ENCODE peak calls at places on chromosomes 7 and 10, in ten cellular contexts. Q, T, Y, F, D, L, H, E, C and N are unnamed samples. For H3K27me3, the result is how much of the 10 kb centered on the place peaks cover.

GRCh38 chr7:47266799-47267198 is 315.1 kb downstream of the TNS3 start:
- DNase-seq in Q (no peak), T (peak), Y (no peak), F (no peak), D (peak), L (peak), H (no peak), E (peak), C (no peak), N (no peak)

GRCh38 chr10:98790817-98791216 is 344.1 kb upstream of the HPS1 start:
- DNase-seq in Q (no peak), T (no peak), Y (no peak), F (no peak), D (peak), L (no peak), H (no peak), E (peak), C (no peak), N (no peak)

GRCh38 chr7:133822001-133822641 is 305.0 kb upstream of the LRGUK start:
- DNase-seq in Q (no peak), T (no peak), Y (no peak), F (no peak), D (no peak), L (no peak), H (no peak), E (no peak), C (no peak), N (no peak)

GRCh38 chr7:44162179-44162578 is 21.0 kb upstream of the MYL7 start:
- DNase-seq in Q (peak), T (no peak), Y (no peak), F (no peak), D (no peak), L (no peak), H (no peak), E (no peak), C (no peak), N (no peak)

GRCh38 chr7:113904521-113904920 is 14.3 kb downstream of the PPP1R3A start:
- DNase-seq in Q (no peak), T (no peak), Y (no peak), F (no peak), D (no peak), L (no peak), H (no peak), E (no peak), C (no peak), N (no peak)

GRCh38 chr10:116978906-116979305 is 26.1 kb downstream of the SHTN1 start:
- DNase-seq in Q (no peak), T (no peak), Y (no peak), F (no peak), D (no peak), L (no peak), H (no peak), E (no peak), C (no peak), N (no peak)

GRCh38 chr7:106566174-106566573 is 94.8 kb downstream of the CCDC71L start:
- DNase-seq in Q (no peak), T (no peak), Y (no peak), F (no peak), D (no peak), L (no peak), H (no peak), E (no peak), C (no peak), N (no peak)

GRCh38 chr7:30163231-30163894 is 28.6 kb downstream of the MTURN start:
- DNase-seq in Q (no peak), T (no peak), Y (no peak), F (no peak), D (no peak), L (no peak), H (peak), E (no peak), C (no peak), N (no peak)

GRCh38 chr10:30282226-30282625 is 66.9 kb downstream of the MTPAP start:
- DNase-seq in Q (no peak), T (no peak), Y (no peak), F (no peak), D (no peak), L (no peak), H (no peak), E (no peak), C (no peak), N (no peak)

GRCh38 chr7:28477041-28477442 is 64.7 kb downstream of the CREB5 start:
- DNase-seq in Q (no peak), T (no peak), Y (no peak), F (no peak), D (no peak), L (no peak), H (no peak), E (no peak), C (no peak), N (no peak)

GRCh38 chr7:57404967-57405421 is 45.0 kb upstream of the ZNF716 start:
- DNase-seq in Q (no peak), T (no peak), Y (no peak), F (no peak), D (no peak), L (no peak), H (no peak), E (peak), C (no peak), N (no peak)

GRCh38 chr10:133151528-133151927 is 8.5 kb upstream of the KNDC1 start:
- DNase-seq in Q (no peak), T (no peak), Y (peak), F (no peak), D (no peak), L (no peak), H (no peak), E (no peak), C (no peak), N (no peak)

GRCh38 chr10:12780634-12781601 is 220.6 kb downstream of the CCDC3 start:
- DNase-seq in Q (no peak), T (no peak), Y (no peak), F (no peak), D (peak), L (no peak), H (peak), E (no peak), C (no peak), N (peak)

GRCh38 chr7:47244692-47245091 is 337.2 kb downstream of the TNS3 start:
- DNase-seq in Q (no peak), T (no peak), Y (no peak), F (no peak), D (no peak), L (no peak), H (no peak), E (no peak), C (no peak), N (no peak)

GRCh38 chr10:35545878-35546631 is 59.1 kb upstream of the GJD4 start:
- DNase-seq in Q (no peak), T (no peak), Y (no peak), F (no peak), D (peak), L (no peak), H (no peak), E (no peak), C (no peak), N (no peak)

GRCh38 chr10:7488418-7488829 is 77.6 kb upstream of the SFMBT2 start:
- DNase-seq in Q (no peak), T (peak), Y (no peak), F (peak), D (peak), L (peak), H (no peak), E (peak), C (peak), N (peak)

GRCh38 chr7:73522081-73522818 is at the start of gene BAZ1B:
- DNase-seq in Q (peak), T (peak), Y (peak), F (peak), D (peak), L (peak), H (peak), E (peak), C (peak), N (peak)

GRCh38 chr7:143361552-143362125 is 874 bp downstream of the FAM131B start:
- DNase-seq in Q (no peak), T (no peak), Y (no peak), F (no peak), D (no peak), L (no peak), H (no peak), E (no peak), C (no peak), N (no peak)

GRCh38 chr10:104045151-104046089 is 40.3 kb downstream of the COL17A1 start:
- DNase-seq in Q (peak), T (peak), Y (no peak), F (peak), D (peak), L (no peak), H (no peak), E (peak), C (peak), N (peak)

GRCh38 chr10:94199565-94199964 is 163.2 kb downstream of the NOC3L start:
- DNase-seq in Q (no peak), T (no peak), Y (no peak), F (no peak), D (no peak), L (no peak), H (no peak), E (no peak), C (no peak), N (no peak)

GRCh38 chr7:1220958-1221745 is 11.5 kb upstream of the UNCX start:
- DNase-seq in Q (no peak), T (no peak), Y (no peak), F (no peak), D (no peak), L (no peak), H (no peak), E (peak), C (no peak), N (no peak)
- H3K27me3 ChIP-seq in Q (under half), T (half or more), Y (under half), F (half or more), D (half or more), L (half or more), H (half or more), E (half or more), C (under half), N (under half)

GRCh38 chr10:122019414-122019975 is 30.5 kb downstream of the TACC2 start:
- DNase-seq in Q (peak), T (no peak), Y (no peak), F (no peak), D (no peak), L (peak), H (no peak), E (peak), C (no peak), N (peak)
- H3K4me3 ChIP-seq in Q (no peak), T (no peak), Y (no peak), F (peak), D (no peak), L (peak), H (no peak), E (no peak), C (no peak), N (peak)

DNA sequence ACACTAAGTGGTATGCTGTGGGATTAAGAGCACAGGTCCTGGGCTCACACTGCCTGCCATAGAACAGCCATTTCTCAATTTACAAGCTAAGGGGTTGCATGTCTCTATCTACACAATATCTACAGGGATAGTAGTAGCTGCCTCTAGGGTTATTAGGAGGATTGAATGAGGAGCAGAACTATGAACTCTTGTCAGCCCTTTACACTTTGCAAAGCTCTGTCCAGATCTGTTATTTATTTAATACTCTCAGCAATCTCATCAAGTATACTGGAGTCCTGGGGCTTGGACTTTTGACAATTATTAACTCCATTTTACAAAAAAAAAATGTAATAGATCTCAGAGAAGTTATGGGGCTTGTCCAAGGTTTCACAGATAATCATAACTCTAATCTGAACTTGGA is 6.8 kb downstream of the OPALIN start:
- DNase-seq in Q (no peak), T (no peak), Y (no peak), F (no peak), D (no peak), L (no peak), H (no peak), E (no peak), C (no peak), N (no peak)
- H3K27ac ChIP-seq in Q (no peak), T (no peak), Y (no peak), F (no peak), D (no peak), L (no peak), H (no peak), E (peak), C (no peak), N (no peak)

DNA sequence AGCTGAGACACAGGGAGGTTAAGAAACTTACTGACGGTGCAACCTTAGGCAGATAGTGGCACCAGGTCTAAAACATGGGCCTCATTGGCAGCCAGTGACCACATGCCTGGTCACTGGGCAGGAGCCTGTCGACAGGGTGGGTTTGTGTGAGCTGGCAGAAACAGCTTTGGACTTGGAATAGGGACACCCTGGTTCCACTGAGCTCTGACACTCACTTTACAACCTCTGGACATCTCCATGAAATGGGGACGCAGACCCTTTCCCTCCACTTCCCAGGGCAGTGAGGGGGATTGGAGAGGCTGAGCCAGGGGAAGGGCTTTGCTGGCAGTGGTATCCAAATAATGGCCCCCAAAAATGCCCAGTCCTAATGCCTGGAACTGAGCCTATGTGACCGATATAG is 49.7 kb downstream of the OAT start:
- DNase-seq in Q (no peak), T (no peak), Y (no peak), F (no peak), D (no peak), L (no peak), H (no peak), E (no peak), C (no peak), N (no peak)
- H3K27me3 ChIP-seq in Q (under half), T (under half), Y (under half), F (under half), D (under half), L (under half), H (under half), E (under half), C (under half), N (under half)

GRCh38 chr10:58513189-58514101 is 773 bp downstream of the BICC1 start:
- DNase-seq in Q (peak), T (peak), Y (no peak), F (peak), D (peak), L (peak), H (peak), E (peak), C (peak), N (peak)
- H3K4me3 ChIP-seq in Q (peak), T (no peak), Y (peak), F (peak), D (peak), L (peak), H (peak), E (peak), C (peak), N (peak)

DNA sequence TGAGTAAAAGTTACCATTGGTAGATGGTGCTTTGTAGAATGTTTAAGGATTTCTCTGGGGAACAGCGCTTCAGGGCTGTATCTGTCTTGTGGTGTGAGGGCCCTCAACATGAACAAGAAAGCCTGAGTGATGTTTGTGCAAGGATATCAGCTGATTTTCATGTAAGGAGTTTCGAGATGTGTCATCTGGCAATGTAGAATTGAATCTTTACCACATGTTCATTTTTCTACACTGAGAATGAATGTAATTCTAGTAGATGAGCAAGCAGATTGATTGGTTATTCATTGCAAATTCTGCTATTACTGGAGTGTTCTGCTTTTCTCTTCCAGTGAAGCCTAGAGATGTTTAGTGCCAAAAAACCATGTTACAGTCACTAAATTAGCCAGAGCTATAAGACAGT is 87.7 kb downstream of the ST7 start:
- DNase-seq in Q (no peak), T (no peak), Y (no peak), F (no peak), D (peak), L (no peak), H (no peak), E (no peak), C (no peak), N (no peak)
- H3K27ac ChIP-seq in Q (no peak), T (no peak), Y (no peak), F (no peak), D (no peak), L (no peak), H (no peak), E (no peak), C (no peak), N (no peak)

GRCh38 chr10:125024496-125025234 is 82.7 kb downstream of the ZRANB1 start:
- DNase-seq in Q (no peak), T (no peak), Y (no peak), F (no peak), D (no peak), L (no peak), H (no peak), E (no peak), C (no peak), N (no peak)

GRCh38 chr10:125026036-125026931 is 84.4 kb downstream of the ZRANB1 start:
- DNase-seq in Q (no peak), T (no peak), Y (no peak), F (no peak), D (no peak), L (no peak), H (no peak), E (no peak), C (no peak), N (no peak)

GRCh38 chr10:125023862-125024495 is 82.1 kb downstream of the ZRANB1 start:
- DNase-seq in Q (no peak), T (peak), Y (no peak), F (peak), D (no peak), L (peak), H (no peak), E (no peak), C (peak), N (no peak)

GRCh38 chr10:125026974-125027735 is 85.2 kb downstream of the ZRANB1 start:
- DNase-seq in Q (no peak), T (no peak), Y (no peak), F (no peak), D (no peak), L (no peak), H (no peak), E (no peak), C (no peak), N (no peak)

GRCh38 chr10:125025341-125025740 is 83.4 kb downstream of the ZRANB1 start:
- DNase-seq in Q (no peak), T (no peak), Y (no peak), F (no peak), D (peak), L (no peak), H (no peak), E (no peak), C (no peak), N (no peak)
- H3K27me3 ChIP-seq in Q (under half), T (under half), Y (under half), F (under half), D (under half), L (under half), H (under half), E (under half), C (under half), N (under half)

GRCh38 chr10:5449227-5449626 is 36.9 kb downstream of the NET1 start:
- DNase-seq in Q (no peak), T (no peak), Y (no peak), F (no peak), D (no peak), L (no peak), H (no peak), E (no peak), C (no peak), N (no peak)
- H3K4me3 ChIP-seq in Q (no peak), T (no peak), Y (no peak), F (peak), D (peak), L (peak), H (peak), E (peak), C (peak), N (no peak)